ENCODE peak calls at places on chromosomes 12 and 14, in seven cellular contexts. One of them, this sample, is unnamed.

GRCh38 chr14:68690106-68690960 is 102.5 kb downstream of the ZFP36L1 start:
- DNase-seq in astrocyte of the spinal cord: no peak
- DNase-seq in HCT116: no peak
- DNase-seq in activated naive CD4-positive, alpha-beta T cell treated with Interleukin-2 at 50 U/mL for 16 hours: no peak
- DNase-seq in transverse colon: no peak
- DNase-seq in T-helper 9 cell: no peak
- DNase-seq in cerebellar nuclear complex: no peak
- DNase-seq in this sample: no peak

GRCh38 chr14:84390010-84390409 is 1139.9 kb upstream of the FLRT2 start:
- DNase-seq in astrocyte of the spinal cord: no peak
- DNase-seq in HCT116: no peak
- DNase-seq in activated naive CD4-positive, alpha-beta T cell treated with Interleukin-2 at 50 U/mL for 16 hours: no peak
- DNase-seq in transverse colon: no peak
- DNase-seq in T-helper 9 cell: no peak
- DNase-seq in cerebellar nuclear complex: no peak
- DNase-seq in this sample: no peak

GRCh38 chr12:130796985-130797686 is 41.9 kb downstream of the STX2 start:
- DNase-seq in astrocyte of the spinal cord: no peak
- DNase-seq in HCT116: no peak
- DNase-seq in activated naive CD4-positive, alpha-beta T cell treated with Interleukin-2 at 50 U/mL for 16 hours: peak
- DNase-seq in transverse colon: no peak
- DNase-seq in T-helper 9 cell: peak
- DNase-seq in cerebellar nuclear complex: no peak
- DNase-seq in this sample: peak

GRCh38 chr14:55881577-55882241 is 236.5 kb upstream of the PELI2 start:
- DNase-seq in astrocyte of the spinal cord: no peak
- DNase-seq in HCT116: no peak
- DNase-seq in activated naive CD4-positive, alpha-beta T cell treated with Interleukin-2 at 50 U/mL for 16 hours: no peak
- DNase-seq in transverse colon: no peak
- DNase-seq in T-helper 9 cell: no peak
- DNase-seq in cerebellar nuclear complex: no peak
- DNase-seq in this sample: no peak

GRCh38 chr12:53726342-53726741 is 910 bp downstream of the CALCOCO1 start:
- DNase-seq in astrocyte of the spinal cord: no peak
- DNase-seq in HCT116: no peak
- DNase-seq in activated naive CD4-positive, alpha-beta T cell treated with Interleukin-2 at 50 U/mL for 16 hours: no peak
- DNase-seq in transverse colon: no peak
- DNase-seq in T-helper 9 cell: no peak
- DNase-seq in cerebellar nuclear complex: no peak
- DNase-seq in this sample: no peak

GRCh38 chr14:69711065-69711464 is 55.9 kb upstream of the SRSF5 start:
- DNase-seq in astrocyte of the spinal cord: no peak
- DNase-seq in HCT116: no peak
- DNase-seq in activated naive CD4-positive, alpha-beta T cell treated with Interleukin-2 at 50 U/mL for 16 hours: no peak
- DNase-seq in transverse colon: peak
- DNase-seq in T-helper 9 cell: no peak
- DNase-seq in cerebellar nuclear complex: peak
- DNase-seq in this sample: no peak

GRCh38 chr14:24216345-24216699 is 456 bp upstream of the MDP1 start:
- DNase-seq in astrocyte of the spinal cord: no peak
- DNase-seq in HCT116: no peak
- DNase-seq in activated naive CD4-positive, alpha-beta T cell treated with Interleukin-2 at 50 U/mL for 16 hours: no peak
- DNase-seq in transverse colon: no peak
- DNase-seq in T-helper 9 cell: no peak
- DNase-seq in cerebellar nuclear complex: no peak
- DNase-seq in this sample: no peak

GRCh38 chr14:100840286-100840685 is 14.4 kb downstream of the MEG3 start:
- DNase-seq in astrocyte of the spinal cord: no peak
- DNase-seq in HCT116: no peak
- DNase-seq in activated naive CD4-positive, alpha-beta T cell treated with Interleukin-2 at 50 U/mL for 16 hours: no peak
- DNase-seq in transverse colon: no peak
- DNase-seq in T-helper 9 cell: no peak
- DNase-seq in cerebellar nuclear complex: no peak
- DNase-seq in this sample: no peak

GRCh38 chr14:99034711-99035171 is 237.3 kb downstream of the BCL11B start:
- DNase-seq in astrocyte of the spinal cord: no peak
- DNase-seq in HCT116: no peak
- DNase-seq in activated naive CD4-positive, alpha-beta T cell treated with Interleukin-2 at 50 U/mL for 16 hours: no peak
- DNase-seq in transverse colon: no peak
- DNase-seq in T-helper 9 cell: no peak
- DNase-seq in cerebellar nuclear complex: no peak
- DNase-seq in this sample: no peak

GRCh38 chr12:10632226-10632625 is 18.8 kb upstream of the MAGOHB start:
- DNase-seq in astrocyte of the spinal cord: no peak
- DNase-seq in HCT116: no peak
- DNase-seq in activated naive CD4-positive, alpha-beta T cell treated with Interleukin-2 at 50 U/mL for 16 hours: no peak
- DNase-seq in transverse colon: no peak
- DNase-seq in T-helper 9 cell: no peak
- DNase-seq in cerebellar nuclear complex: no peak
- DNase-seq in this sample: no peak

GRCh38 chr12:88878295-88878694 is 298.0 kb upstream of the KITLG start:
- DNase-seq in astrocyte of the spinal cord: no peak
- DNase-seq in HCT116: no peak
- DNase-seq in activated naive CD4-positive, alpha-beta T cell treated with Interleukin-2 at 50 U/mL for 16 hours: no peak
- DNase-seq in transverse colon: no peak
- DNase-seq in T-helper 9 cell: no peak
- DNase-seq in cerebellar nuclear complex: no peak
- DNase-seq in this sample: no peak

GRCh38 chr12:4779749-4780148 is 59.5 kb downstream of the GALNT8 start:
- DNase-seq in astrocyte of the spinal cord: no peak
- DNase-seq in HCT116: no peak
- DNase-seq in activated naive CD4-positive, alpha-beta T cell treated with Interleukin-2 at 50 U/mL for 16 hours: no peak
- DNase-seq in transverse colon: no peak
- DNase-seq in T-helper 9 cell: no peak
- DNase-seq in cerebellar nuclear complex: no peak
- DNase-seq in this sample: no peak

GRCh38 chr12:132355742-132356681 is 26.6 kb upstream of the GALNT9 start:
- DNase-seq in astrocyte of the spinal cord: no peak
- DNase-seq in HCT116: no peak
- DNase-seq in activated naive CD4-positive, alpha-beta T cell treated with Interleukin-2 at 50 U/mL for 16 hours: no peak
- DNase-seq in transverse colon: no peak
- DNase-seq in T-helper 9 cell: no peak
- DNase-seq in cerebellar nuclear complex: no peak
- DNase-seq in this sample: no peak

GRCh38 chr12:120696599-120696998 is 9.7 kb downstream of the MLEC start:
- DNase-seq in astrocyte of the spinal cord: no peak
- DNase-seq in HCT116: no peak
- DNase-seq in activated naive CD4-positive, alpha-beta T cell treated with Interleukin-2 at 50 U/mL for 16 hours: no peak
- DNase-seq in transverse colon: no peak
- DNase-seq in T-helper 9 cell: no peak
- DNase-seq in cerebellar nuclear complex: no peak
- DNase-seq in this sample: no peak

This sample was measured in CD8-positive, alpha-beta memory T cell.